ENCODE peak calls at places on chromosomes 16 and 17, in four cellular contexts. M, V, D and P are unnamed samples.

GRCh38 chr17:12406623-12407228 is 259.0 kb upstream of the MYOCD start:
- DNase-seq in V (no peak), M (no peak), D (no peak), P (no peak)

GRCh38 chr16:15585956-15586355 is 57.0 kb downstream of the MARF1 start:
- DNase-seq in M (no peak), D (no peak), V (no peak), P (no peak)

GRCh38 chr16:68384293-68385255 is 63.7 kb downstream of the SMPD3 start:
- DNase-seq in D (no peak), M (peak; percentile 22), V (no peak), P (no peak)

GRCh38 chr17:69882281-69882680 is 192.7 kb upstream of the KCNJ16 start:
- DNase-seq in V (no peak), M (no peak), D (no peak), P (no peak)

GRCh38 chr16:889586-889985 is 81.2 kb downstream of the LMF1 start:
- DNase-seq in M (no peak), D (no peak), V (no peak), P (no peak)

GRCh38 chr16:56866955-56867830 is 2.2 kb downstream of the SLC12A3 start:
- DNase-seq in M (no peak), D (no peak), V (peak; percentile 43), P (peak; percentile 43)

GRCh38 chr17:20095366-20096080 is 86.4 kb downstream of the SPECC1 start:
- DNase-seq in D (peak; percentile 81), V (no peak), M (peak; percentile 90), P (no peak)

GRCh38 chr17:9473716-9474115 is 101.9 kb downstream of the STX8 start:
- DNase-seq in D (no peak), M (no peak), V (no peak), P (no peak)

GRCh38 chr17:69743091-69743490 is 328.6 kb downstream of the MAP2K6 start:
- DNase-seq in M (no peak), D (no peak), V (no peak), P (no peak)

GRCh38 chr17:15343749-15344148 is 2.4 kb upstream of the TEKT3 start:
- DNase-seq in M (no peak), D (no peak), V (no peak), P (no peak)